ENCODE peak calls at places on chromosomes 4 and X, in eight cellular contexts. One of them, this sample, is unnamed. For H3K4me1, the result is how much of the 10 kb centered on the place peaks cover.

GRCh38 chrX:21974011-21974385 is 33.5 kb downstream of the SMS start:
- DNase-seq in DND-41: no peak
- DNase-seq in IMR-90: no peak
- DNase-seq in A673: no peak
- DNase-seq in adrenal gland: no peak
- DNase-seq in fibroblast of lung: peak
- DNase-seq in tibial nerve: no peak
- DNase-seq in colonic mucosa: peak
- DNase-seq in this sample: no peak

GRCh38 chr4:924107-925096 is 7.7 kb downstream of the GAK start:
- DNase-seq in DND-41: no peak
- DNase-seq in IMR-90: peak
- DNase-seq in A673: no peak
- DNase-seq in adrenal gland: no peak
- DNase-seq in fibroblast of lung: peak
- DNase-seq in tibial nerve: no peak
- DNase-seq in colonic mucosa: no peak
- DNase-seq in this sample: no peak

GRCh38 chrX:151966236-151966635 is 8.2 kb downstream of the GABRE start:
- DNase-seq in DND-41: no peak
- DNase-seq in IMR-90: no peak
- DNase-seq in A673: no peak
- DNase-seq in adrenal gland: no peak
- DNase-seq in fibroblast of lung: no peak
- DNase-seq in tibial nerve: no peak
- DNase-seq in colonic mucosa: no peak
- DNase-seq in this sample: no peak

GRCh38 chrX:69761633-69762032 is 145.7 kb downstream of the EDA start:
- DNase-seq in DND-41: no peak
- DNase-seq in IMR-90: no peak
- DNase-seq in A673: no peak
- DNase-seq in adrenal gland: no peak
- DNase-seq in fibroblast of lung: no peak
- DNase-seq in tibial nerve: no peak
- DNase-seq in colonic mucosa: no peak
- DNase-seq in this sample: no peak

GRCh38 chrX:69093960-69094935 is 71.0 kb downstream of the PJA1 start:
- DNase-seq in DND-41: peak
- DNase-seq in IMR-90: peak
- DNase-seq in A673: peak
- DNase-seq in adrenal gland: peak
- DNase-seq in fibroblast of lung: peak
- DNase-seq in tibial nerve: peak
- DNase-seq in colonic mucosa: peak
- DNase-seq in this sample: peak

GRCh38 chr4:137421796-137422195 is 110.5 kb downstream of the PCDH18 start:
- DNase-seq in DND-41: no peak
- DNase-seq in IMR-90: peak
- DNase-seq in A673: no peak
- DNase-seq in adrenal gland: no peak
- DNase-seq in fibroblast of lung: peak
- DNase-seq in tibial nerve: no peak
- DNase-seq in colonic mucosa: no peak
- DNase-seq in this sample: no peak

GRCh38 chrX:24471808-24472207 is 6.7 kb downstream of the PDK3 start:
- DNase-seq in DND-41: no peak
- DNase-seq in IMR-90: no peak
- DNase-seq in A673: no peak
- DNase-seq in adrenal gland: no peak
- DNase-seq in fibroblast of lung: no peak
- DNase-seq in tibial nerve: no peak
- DNase-seq in colonic mucosa: no peak
- DNase-seq in this sample: no peak

GRCh38 chrX:23333842-23334535 is 660 bp upstream of the PTCHD1 start:
- DNase-seq in DND-41: no peak
- DNase-seq in IMR-90: no peak
- DNase-seq in A673: peak
- DNase-seq in adrenal gland: no peak
- DNase-seq in fibroblast of lung: no peak
- DNase-seq in tibial nerve: no peak
- DNase-seq in colonic mucosa: peak
- DNase-seq in this sample: peak

GRCh38 chr4:83112678-83113428 is 1.7 kb downstream of the PLAC8 start:
- DNase-seq in DND-41: peak
- DNase-seq in IMR-90: peak
- DNase-seq in A673: no peak
- DNase-seq in adrenal gland: no peak
- DNase-seq in fibroblast of lung: peak
- DNase-seq in tibial nerve: no peak
- DNase-seq in colonic mucosa: no peak
- DNase-seq in this sample: peak

GRCh38 chrX:132209527-132209926 is 9.7 kb downstream of the RAP2C start:
- DNase-seq in DND-41: no peak
- DNase-seq in IMR-90: peak
- DNase-seq in A673: peak
- DNase-seq in adrenal gland: no peak
- DNase-seq in fibroblast of lung: peak
- DNase-seq in tibial nerve: no peak
- DNase-seq in colonic mucosa: no peak
- DNase-seq in this sample: no peak

GRCh38 chrX:115229337-115229991 is 4.4 kb downstream of the LRCH2 start:
- DNase-seq in DND-41: no peak
- DNase-seq in IMR-90: no peak
- DNase-seq in A673: no peak
- DNase-seq in adrenal gland: no peak
- DNase-seq in fibroblast of lung: no peak
- DNase-seq in tibial nerve: no peak
- DNase-seq in colonic mucosa: no peak
- DNase-seq in this sample: no peak

GRCh38 chr4:94032754-94033153 is 174.9 kb upstream of the SMARCAD1 start:
- DNase-seq in DND-41: no peak
- DNase-seq in IMR-90: no peak
- DNase-seq in A673: peak
- DNase-seq in adrenal gland: no peak
- DNase-seq in fibroblast of lung: peak
- DNase-seq in tibial nerve: no peak
- DNase-seq in colonic mucosa: no peak
- DNase-seq in this sample: peak

GRCh38 chr4:128163177-128164117 is 102.3 kb downstream of the LARP1B start:
- DNase-seq in DND-41: no peak
- DNase-seq in IMR-90: peak
- DNase-seq in A673: peak
- DNase-seq in adrenal gland: no peak
- DNase-seq in fibroblast of lung: peak
- DNase-seq in tibial nerve: no peak
- DNase-seq in colonic mucosa: no peak
- DNase-seq in this sample: no peak
- H3K27ac ChIP-seq in DND-41: no peak
- H3K27ac ChIP-seq in IMR-90: peak
- H3K27ac ChIP-seq in A673: no peak
- H3K27ac ChIP-seq in adrenal gland: no peak
- H3K27ac ChIP-seq in fibroblast of lung: no peak
- H3K27ac ChIP-seq in tibial nerve: no peak
- H3K27ac ChIP-seq in colonic mucosa: no peak
- H3K27ac ChIP-seq in this sample: no peak

GRCh38 chr4:145734576-145735329 is 54.8 kb downstream of the C4orf51 start:
- DNase-seq in DND-41: no peak
- DNase-seq in IMR-90: peak
- DNase-seq in A673: no peak
- DNase-seq in adrenal gland: peak
- DNase-seq in fibroblast of lung: peak
- DNase-seq in tibial nerve: peak
- DNase-seq in colonic mucosa: peak
- DNase-seq in this sample: peak

GRCh38 chr4:145735330-145735638 is 55.3 kb downstream of the C4orf51 start:
- DNase-seq in DND-41: no peak
- DNase-seq in IMR-90: peak
- DNase-seq in A673: no peak
- DNase-seq in adrenal gland: no peak
- DNase-seq in fibroblast of lung: peak
- DNase-seq in tibial nerve: no peak
- DNase-seq in colonic mucosa: no peak
- DNase-seq in this sample: peak

GRCh38 chr4:145736241-145736831 is 56.4 kb downstream of the C4orf51 start:
- DNase-seq in DND-41: no peak
- DNase-seq in IMR-90: no peak
- DNase-seq in A673: no peak
- DNase-seq in adrenal gland: peak
- DNase-seq in fibroblast of lung: peak
- DNase-seq in tibial nerve: peak
- DNase-seq in colonic mucosa: peak
- DNase-seq in this sample: peak

GRCh38 chr4:145734051-145734450 is 54.1 kb downstream of the C4orf51 start:
- DNase-seq in DND-41: no peak
- DNase-seq in IMR-90: no peak
- DNase-seq in A673: no peak
- DNase-seq in adrenal gland: no peak
- DNase-seq in fibroblast of lung: peak
- DNase-seq in tibial nerve: no peak
- DNase-seq in colonic mucosa: no peak
- DNase-seq in this sample: no peak

DNA sequence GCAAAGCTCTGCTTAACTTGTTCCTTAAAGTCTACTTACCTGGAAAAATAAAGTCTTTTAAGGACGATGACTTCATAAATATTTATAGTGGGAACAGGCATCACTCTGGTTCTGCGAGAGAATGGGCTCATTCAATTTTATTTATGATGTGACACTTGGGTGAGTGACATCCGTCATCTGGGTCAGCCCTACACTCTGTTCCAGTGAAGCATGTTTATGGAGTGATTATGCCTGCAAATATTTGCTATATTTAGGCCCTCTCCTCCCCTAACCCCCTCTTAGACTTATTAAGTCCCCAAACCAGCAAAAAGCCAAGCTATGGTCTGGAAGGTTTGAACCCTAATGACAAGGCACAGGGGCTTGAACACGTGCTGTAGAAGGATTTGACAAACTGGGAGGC is 55.8 kb downstream of the C4orf51 start:
- DNase-seq in DND-41: no peak
- DNase-seq in IMR-90: no peak
- DNase-seq in A673: no peak
- DNase-seq in adrenal gland: no peak
- DNase-seq in fibroblast of lung: peak
- DNase-seq in tibial nerve: no peak
- DNase-seq in colonic mucosa: no peak
- DNase-seq in this sample: no peak
- H3K4me1 ChIP-seq in DND-41: under half
- H3K4me1 ChIP-seq in IMR-90: under half
- H3K4me1 ChIP-seq in A673: under half
- H3K4me1 ChIP-seq in adrenal gland: under half
- H3K4me1 ChIP-seq in fibroblast of lung: under half
- H3K4me1 ChIP-seq in tibial nerve: under half
- H3K4me1 ChIP-seq in colonic mucosa: under half
- H3K4me1 ChIP-seq in this sample: half or more

GRCh38 chr4:122896270-122896669 is 26.1 kb downstream of the NUDT6 start:
- DNase-seq in DND-41: no peak
- DNase-seq in IMR-90: no peak
- DNase-seq in A673: no peak
- DNase-seq in adrenal gland: no peak
- DNase-seq in fibroblast of lung: no peak
- DNase-seq in tibial nerve: no peak
- DNase-seq in colonic mucosa: no peak
- DNase-seq in this sample: no peak

GRCh38 chr4:122901621-122902020 is 20.8 kb downstream of the NUDT6 start:
- DNase-seq in DND-41: no peak
- DNase-seq in IMR-90: peak
- DNase-seq in A673: no peak
- DNase-seq in adrenal gland: no peak
- DNase-seq in fibroblast of lung: peak
- DNase-seq in tibial nerve: no peak
- DNase-seq in colonic mucosa: no peak
- DNase-seq in this sample: no peak

GRCh38 chr4:122899682-122900081 is 22.7 kb downstream of the NUDT6 start:
- DNase-seq in DND-41: no peak
- DNase-seq in IMR-90: no peak
- DNase-seq in A673: no peak
- DNase-seq in adrenal gland: no peak
- DNase-seq in fibroblast of lung: no peak
- DNase-seq in tibial nerve: no peak
- DNase-seq in colonic mucosa: no peak
- DNase-seq in this sample: no peak

GRCh38 chr4:122900314-122900713 is 22.1 kb downstream of the NUDT6 start:
- DNase-seq in DND-41: no peak
- DNase-seq in IMR-90: no peak
- DNase-seq in A673: no peak
- DNase-seq in adrenal gland: no peak
- DNase-seq in fibroblast of lung: no peak
- DNase-seq in tibial nerve: no peak
- DNase-seq in colonic mucosa: no peak
- DNase-seq in this sample: no peak

DNA sequence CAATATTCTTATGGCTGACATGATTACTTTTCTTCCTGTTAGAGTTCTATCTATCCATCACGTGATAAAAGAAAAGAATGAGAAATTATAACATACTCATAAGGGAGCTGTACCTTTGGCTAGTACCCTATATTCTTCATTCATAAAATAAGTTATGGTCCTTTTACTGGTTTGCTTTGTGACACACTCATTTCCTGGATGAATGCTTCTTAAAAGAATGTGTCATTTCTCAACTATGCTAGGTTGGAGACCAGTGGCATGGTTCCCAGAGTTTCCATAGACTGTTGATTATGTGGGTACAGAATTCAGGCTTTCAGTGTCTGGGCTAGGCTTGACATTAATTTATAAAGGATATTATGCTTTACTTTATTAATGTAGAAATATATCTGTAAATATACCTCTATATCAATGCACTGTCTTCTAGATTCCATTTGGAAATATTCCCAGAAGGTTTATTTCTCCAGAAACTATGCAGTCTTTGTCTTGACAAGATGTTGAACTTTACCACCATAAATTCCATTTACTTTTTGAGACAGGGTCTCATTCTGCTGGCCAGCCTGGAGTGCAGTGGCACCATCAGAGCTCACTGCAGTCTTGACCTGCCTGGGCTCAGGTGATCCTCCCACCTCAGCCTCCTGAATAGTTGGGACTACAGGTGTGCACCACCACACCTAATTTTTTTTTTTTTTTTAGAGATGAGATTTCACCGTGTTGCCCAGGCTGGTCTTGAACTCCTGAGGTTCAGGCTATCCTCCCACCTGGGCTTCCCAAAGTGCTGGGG is 23.8 kb downstream of the NUDT6 start:
- DNase-seq in DND-41: no peak
- DNase-seq in IMR-90: peak
- DNase-seq in A673: peak
- DNase-seq in adrenal gland: peak
- DNase-seq in fibroblast of lung: peak
- DNase-seq in tibial nerve: peak
- DNase-seq in colonic mucosa: peak
- DNase-seq in this sample: no peak
- H3K27ac ChIP-seq in DND-41: no peak
- H3K27ac ChIP-seq in IMR-90: peak
- H3K27ac ChIP-seq in A673: no peak
- H3K27ac ChIP-seq in adrenal gland: no peak
- H3K27ac ChIP-seq in fibroblast of lung: peak
- H3K27ac ChIP-seq in tibial nerve: no peak
- H3K27ac ChIP-seq in colonic mucosa: no peak
- H3K27ac ChIP-seq in this sample: no peak

GRCh38 chrX:108396986-108397385 is 41.2 kb downstream of the COL4A6 start:
- DNase-seq in DND-41: no peak
- DNase-seq in IMR-90: no peak
- DNase-seq in A673: no peak
- DNase-seq in adrenal gland: no peak
- DNase-seq in fibroblast of lung: no peak
- DNase-seq in tibial nerve: no peak
- DNase-seq in colonic mucosa: no peak
- DNase-seq in this sample: no peak
- H3K4me1 ChIP-seq in DND-41: under half
- H3K4me1 ChIP-seq in IMR-90: under half
- H3K4me1 ChIP-seq in A673: under half
- H3K4me1 ChIP-seq in adrenal gland: under half
- H3K4me1 ChIP-seq in fibroblast of lung: under half
- H3K4me1 ChIP-seq in tibial nerve: under half
- H3K4me1 ChIP-seq in colonic mucosa: under half
- H3K4me1 ChIP-seq in this sample: under half

GRCh38 chr4:53651142-53651720 is 59.9 kb upstream of the LNX1 start:
- DNase-seq in DND-41: no peak
- DNase-seq in IMR-90: peak
- DNase-seq in A673: no peak
- DNase-seq in adrenal gland: no peak
- DNase-seq in fibroblast of lung: peak
- DNase-seq in tibial nerve: peak
- DNase-seq in colonic mucosa: peak
- DNase-seq in this sample: no peak
- H3K27ac ChIP-seq in DND-41: no peak
- H3K27ac ChIP-seq in IMR-90: no peak
- H3K27ac ChIP-seq in A673: no peak
- H3K27ac ChIP-seq in adrenal gland: no peak
- H3K27ac ChIP-seq in fibroblast of lung: no peak
- H3K27ac ChIP-seq in tibial nerve: peak
- H3K27ac ChIP-seq in colonic mucosa: no peak
- H3K27ac ChIP-seq in this sample: no peak